ENCODE peak calls at places on chromosomes 6 and 20, in five cellular contexts. O is H9, X is mesenchymal stem cell, P is neuronal stem cell, K is H1. V is an unnamed sample.

GRCh38 chr20:14888172-14888571 is 550.8 kb upstream of the FLRT3 start:
- DNase-seq in O (no peak), X (no peak), P (no peak), K (no peak), V (no peak)

GRCh38 chr6:31083742-31084354 is 28.5 kb downstream of the C6orf15 start:
- DNase-seq in O (peak; percentile 86), X (peak; percentile 77), P (peak; percentile 41), K (peak; percentile 54), V (peak; percentile 34)

GRCh38 chr20:8938532-8938931 is 130.4 kb upstream of the PLCB4 start:
- DNase-seq in O (no peak), X (no peak), P (no peak), K (no peak), V (no peak)

GRCh38 chr6:53894086-53894485 is 99.3 kb downstream of the LRRC1 start:
- DNase-seq in O (no peak), X (peak; percentile 28), P (no peak), K (no peak), V (no peak)

GRCh38 chr6:32406857-32407256 is at the start of gene BTNL2:
- DNase-seq in O (no peak), X (no peak), P (no peak), K (no peak), V (no peak)

GRCh38 chr20:10225439-10226080 is 6.9 kb downstream of the SNAP25 start:
- DNase-seq in O (no peak), X (no peak), P (no peak), K (no peak), V (no peak)

GRCh38 chr6:158648682-158649131 is 1.1 kb upstream of the SYTL3 start:
- DNase-seq in O (no peak), X (peak; percentile 97), P (no peak), K (no peak), V (no peak)

GRCh38 chr20:47336013-47336754 is 20.3 kb downstream of the ZMYND8 start:
- DNase-seq in O (no peak), X (peak; percentile 53), P (no peak), K (no peak), V (peak; percentile 17)

GRCh38 chr6:22766979-22767378 is 197.6 kb downstream of the HDGFL1 start:
- DNase-seq in O (no peak), X (no peak), P (no peak), K (no peak), V (no peak)

GRCh38 chr6:54916858-54917257 is 70.3 kb downstream of the FAM83B start:
- DNase-seq in O (no peak), X (no peak), P (no peak), K (no peak), V (no peak)

GRCh38 chr6:37306026-37306425 is 47.8 kb upstream of the RNF8 start:
- DNase-seq in O (no peak), X (no peak), P (no peak), K (no peak), V (no peak)

GRCh38 chr20:12072945-12073245 is 155.2 kb downstream of the BTBD3 start:
- DNase-seq in O (no peak), X (no peak), P (no peak), K (no peak), V (no peak)

GRCh38 chr6:43773050-43773956 is 3.3 kb downstream of the VEGFA start:
- DNase-seq in O (peak; percentile 72), X (peak; percentile 58), P (no peak), K (no peak), V (peak; percentile 26)

GRCh38 chr20:37856932-37857660 is 45.8 kb upstream of the VSTM2L start:
- DNase-seq in O (no peak), X (peak; percentile 28), P (no peak), K (no peak), V (no peak)

GRCh38 chr6:36590237-36590636 is 3.9 kb upstream of the SRSF3 start:
- DNase-seq in O (no peak), X (peak; percentile 82), P (no peak), K (no peak), V (peak; percentile 66)

GRCh38 chr20:45269056-45269455 is 14.7 kb upstream of the SLPI start:
- DNase-seq in O (no peak), X (no peak), P (no peak), K (no peak), V (no peak)

GRCh38 chr6:134880487-134881190 is 69.3 kb downstream of the ALDH8A1 start:
- DNase-seq in O (no peak), X (no peak), P (no peak), K (no peak), V (no peak)

GRCh38 chr6:122364084-122364483 is 35.4 kb upstream of the HSF2 start:
- DNase-seq in O (no peak), X (no peak), P (no peak), K (no peak), V (no peak)

GRCh38 chr20:49455691-49456090 is 26.8 kb downstream of the KCNB1 start:
- DNase-seq in O (no peak), X (no peak), P (no peak), K (no peak), V (no peak)

GRCh38 chr6:1591243-1591642 is 18.5 kb upstream of the FOXC1 start:
- DNase-seq in O (no peak), X (no peak), P (no peak), K (no peak), V (no peak)

GRCh38 chr6:142500265-142500786 is 198.5 kb downstream of the ADGRG6 start:
- DNase-seq in O (no peak), X (no peak), P (no peak), K (no peak), V (no peak)

GRCh38 chr6:34031567-34032383 is 114.1 kb downstream of the GRM4 start:
- DNase-seq in O (no peak), X (no peak), P (no peak), K (no peak), V (no peak)

GRCh38 chr6:63560806-63561672 is 11.2 kb upstream of the LOC128125822 start:
- DNase-seq in O (no peak), X (peak; percentile 50), P (no peak), K (no peak), V (no peak)

GRCh38 chr20:34574426-34574825 is 15.9 kb downstream of the MAP1LC3A start:
- DNase-seq in O (no peak), X (no peak), P (no peak), K (no peak), V (no peak)

GRCh38 chr6:51927450-51927849 is 160.0 kb downstream of the PKHD1 start:
- DNase-seq in O (no peak), X (no peak), P (no peak), K (no peak), V (no peak)

GRCh38 chr6:46628976-46629375 is 23.6 kb downstream of the CYP39A1 start:
- DNase-seq in O (no peak), X (no peak), P (no peak), K (no peak), V (no peak)

GRCh38 chr6:3165631-3166534 is 8.5 kb upstream of the TUBB2A start:
- DNase-seq in O (no peak), X (peak; percentile 91), P (peak; percentile 29), K (peak; percentile 67), V (peak; percentile 58)

DNA sequence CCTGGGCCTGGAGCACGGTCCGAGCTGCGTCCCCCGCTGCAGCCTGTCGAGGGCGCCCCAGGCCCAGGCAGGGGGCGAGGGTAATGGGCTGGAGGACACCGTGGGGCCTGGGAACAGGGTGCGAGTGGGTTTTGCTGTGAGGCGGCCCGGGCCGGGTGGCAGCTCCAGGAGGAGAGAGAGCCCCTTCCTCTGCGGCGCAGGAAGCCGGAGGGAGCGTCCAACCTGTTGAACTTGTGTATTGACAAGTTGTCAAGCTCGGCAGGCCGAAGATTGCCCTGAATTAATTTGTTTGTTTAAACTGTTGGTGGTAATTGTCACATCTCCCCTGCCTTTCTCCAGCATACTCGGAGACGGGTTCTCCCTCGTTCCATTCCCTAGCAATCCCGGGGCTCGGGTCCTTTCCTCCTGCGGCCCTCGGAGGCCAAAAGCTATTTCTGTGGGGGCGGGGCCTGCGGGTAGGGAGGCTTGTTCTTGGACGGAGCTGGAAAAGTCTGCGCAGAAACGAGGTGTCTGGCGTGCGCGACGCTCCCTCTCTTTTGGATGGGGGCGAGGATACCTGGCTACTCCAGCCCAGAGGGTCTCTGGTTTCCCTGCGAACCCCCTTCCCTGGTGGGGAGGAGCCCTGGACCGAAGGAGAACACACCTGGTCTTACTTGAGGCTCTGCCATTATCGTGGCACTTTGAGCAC is 9.9 kb downstream of the NR2E1 start:
- DNase-seq in O (peak; percentile 61), X (no peak), P (no peak), K (no peak), V (peak; percentile 44)
- H3K27me3 ChIP-seq in O (peaks cover 70% of the 10 kb centered on the region), X (peaks cover 77% of the 10 kb centered on the region), P (peaks cover 66% of the 10 kb centered on the region), K (peaks cover 84% of the 10 kb centered on the region), V (peaks cover 61% of the 10 kb centered on the region)

GRCh38 chr20:25275813-25276532 is 28.1 kb downstream of the PYGB start:
- DNase-seq in O (no peak), X (no peak), P (no peak), K (no peak), V (no peak)

GRCh38 chr20:25273046-25273445 is 25.2 kb downstream of the PYGB start:
- DNase-seq in O (no peak), X (no peak), P (no peak), K (no peak), V (no peak)

GRCh38 chr20:25274891-25275812 is 27.3 kb downstream of the PYGB start:
- DNase-seq in O (no peak), X (no peak), P (no peak), K (no peak), V (no peak)

GRCh38 chr20:25273541-25274358 is 25.9 kb downstream of the PYGB start:
- DNase-seq in O (no peak), X (no peak), P (no peak), K (no peak), V (no peak)

GRCh38 chr20:25274481-25274880 is 26.6 kb downstream of the PYGB start:
- DNase-seq in O (no peak), X (no peak), P (no peak), K (no peak), V (no peak)
- H2BK12ac ChIP-seq in O (no peak overlapping the region), X (no peak overlapping the region), P (no peak overlapping the region), K (no peak overlapping the region), V (no peak overlapping the region)

DNA sequence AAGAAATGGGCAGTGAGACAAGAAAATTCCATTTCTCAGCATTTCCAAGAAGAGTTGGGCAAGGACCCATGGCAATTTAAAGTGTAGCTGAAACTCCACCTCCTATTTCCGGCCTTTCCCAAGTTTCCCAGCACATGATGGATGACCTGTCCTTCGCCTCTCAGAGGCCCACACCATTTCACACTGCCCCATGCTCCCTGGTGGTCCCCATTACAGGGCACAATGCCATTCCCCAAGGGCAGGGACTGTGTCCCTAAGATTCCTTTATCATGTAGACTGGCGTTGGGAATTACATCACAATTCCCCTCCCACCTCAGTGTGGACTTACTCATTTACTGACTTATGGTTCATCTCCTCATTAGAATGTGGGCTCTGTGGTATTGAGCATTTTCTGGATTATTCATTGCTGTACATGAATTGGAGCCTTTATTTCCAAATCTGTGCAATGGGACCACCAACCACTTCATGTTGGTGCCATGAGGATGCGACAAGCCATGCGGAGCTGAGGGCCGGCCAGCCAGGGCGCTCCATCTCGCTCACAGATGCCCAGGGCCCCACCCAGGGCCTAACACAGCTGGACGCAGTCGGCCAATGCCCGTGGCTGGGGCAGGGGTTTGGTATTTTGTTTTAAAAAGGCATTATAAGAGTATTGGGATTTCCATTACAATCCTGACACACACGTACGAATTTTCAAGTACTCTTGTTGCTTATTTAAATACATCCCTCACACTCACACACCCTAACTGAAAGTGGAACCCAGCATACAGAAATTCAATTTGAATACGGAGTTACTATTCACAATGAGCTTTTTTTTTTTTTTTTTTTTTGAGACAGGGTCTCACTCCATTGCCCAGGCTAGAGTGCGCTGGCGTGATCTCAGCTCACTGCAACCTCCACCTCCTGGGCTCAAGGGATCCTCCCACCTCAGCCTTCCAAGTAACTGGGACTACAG is 5.4 kb downstream of the ACSS1 start:
- DNase-seq in O (no peak), X (no peak), P (no peak), K (no peak), V (no peak)
- H3K27me3 ChIP-seq in O (peaks cover 21% of the 10 kb centered on the region), X (peaks cover 12% of the 10 kb centered on the region), P (peaks cover 24% of the 10 kb centered on the region), K (peaks cover 26% of the 10 kb centered on the region), V (peaks cover 12% of the 10 kb centered on the region)

GRCh38 chr20:41862476-41862875 is 244.3 kb upstream of the CHD6 start:
- DNase-seq in O (no peak), X (no peak), P (no peak), K (no peak), V (no peak)
- H2BK12ac ChIP-seq in O (no peak overlapping the region), X (no peak overlapping the region), P (no peak overlapping the region), K (no peak overlapping the region), V (no peak overlapping the region)

V was measured in trophoblast cell.